ENCODE peak calls at places on chromosomes 12 and 14, in ten cellular contexts. B, W, A, U, X, G, L, K, V and F are unnamed samples.

GRCh38 chr12:82688619-82689018 is 1.9 kb downstream of the TMTC2 start:
- DNase-seq in B (no peak), W (no peak), A (no peak), U (peak; percentile 15), X (no peak), G (no peak), L (no peak), K (no peak), V (no peak), F (no peak)

GRCh38 chr12:34402228-34402898 is 380.1 kb downstream of the ALG10 start:
- DNase-seq in B (no peak), W (peak; percentile 11), A (no peak), U (no peak), X (peak; percentile 5), G (peak; percentile 56), L (no peak), K (peak; percentile 31), V (no peak), F (peak; percentile 1)

GRCh38 chr12:115227137-115227615 is 543.2 kb upstream of the TBX3 start:
- DNase-seq in B (no peak), W (no peak), A (peak; percentile 92), U (no peak), X (no peak), G (no peak), L (no peak), K (no peak), V (peak; percentile 75), F (no peak)

GRCh38 chr14:50846171-50846880 is 15.4 kb upstream of the NIN start:
- DNase-seq in B (no peak), W (no peak), A (peak; percentile 92), U (no peak), X (no peak), G (no peak), L (no peak), K (no peak), V (no peak), F (no peak)

GRCh38 chr12:90038290-90038689 is 329.7 kb upstream of the ATP2B1 start:
- DNase-seq in B (no peak), W (no peak), A (no peak), U (no peak), X (no peak), G (no peak), L (no peak), K (no peak), V (no peak), F (no peak)

GRCh38 chr12:28024231-28024995 is 51.9 kb upstream of the PTHLH start:
- DNase-seq in B (no peak), W (no peak), A (peak; percentile 92), U (no peak), X (no peak), G (no peak), L (no peak), K (no peak), V (no peak), F (no peak)

GRCh38 chr12:68809190-68810026 is 1.4 kb downstream of the MDM2 start:
- DNase-seq in B (no peak), W (no peak), A (no peak), U (no peak), X (no peak), G (no peak), L (no peak), K (no peak), V (no peak), F (no peak)

GRCh38 chr12:115636546-115636945 is 640.9 kb downstream of the MED13L start:
- DNase-seq in B (no peak), W (no peak), A (no peak), U (no peak), X (no peak), G (no peak), L (no peak), K (no peak), V (no peak), F (no peak)

GRCh38 chr12:92845320-92845719 is 83.8 kb downstream of the EEA1 start:
- DNase-seq in B (no peak), W (no peak), A (no peak), U (no peak), X (no peak), G (no peak), L (no peak), K (no peak), V (no peak), F (no peak)

GRCh38 chr14:94047581-94047980 is 21.4 kb downstream of the OTUB2 start:
- DNase-seq in B (no peak), W (no peak), A (no peak), U (no peak), X (peak; percentile 5), G (no peak), L (no peak), K (no peak), V (no peak), F (no peak)

GRCh38 chr12:30067156-30067555 is 283.4 kb upstream of the TMTC1 start:
- DNase-seq in B (no peak), W (no peak), A (peak; percentile 36), U (no peak), X (no peak), G (no peak), L (no peak), K (no peak), V (no peak), F (no peak)

GRCh38 chr14:75279153-75279738 is 618 bp downstream of the FOS start:
- DNase-seq in B (no peak), W (peak; percentile 74), A (peak; percentile 83), U (peak; percentile 61), X (peak; percentile 75), G (peak; percentile 92), L (no peak), K (peak; percentile 84), V (no peak), F (peak; percentile 77)

GRCh38 chr14:95530461-95531170 is 4.2 kb upstream of the GLRX5 start:
- DNase-seq in B (no peak), W (no peak), A (no peak), U (no peak), X (no peak), G (no peak), L (no peak), K (no peak), V (no peak), F (no peak)

GRCh38 chr14:34682787-34683321 is 31.5 kb downstream of the CFL2 start:
- DNase-seq in B (no peak), W (no peak), A (no peak), U (no peak), X (no peak), G (no peak), L (peak; percentile 65), K (no peak), V (no peak), F (no peak)

GRCh38 chr12:93279849-93280412 is 97.8 kb upstream of the NUDT4 start:
- DNase-seq in B (no peak), W (no peak), A (peak; percentile 37), U (peak; percentile 37), X (no peak), G (no peak), L (no peak), K (no peak), V (no peak), F (no peak)

GRCh38 chr14:20682127-20682434 is 2.3 kb upstream of the RNASE4 start:
- DNase-seq in B (no peak), W (no peak), A (no peak), U (no peak), X (no peak), G (no peak), L (no peak), K (no peak), V (no peak), F (no peak)

GRCh38 chr14:20680363-20680762 is 4.0 kb upstream of the RNASE4 start:
- DNase-seq in B (no peak), W (no peak), A (no peak), U (no peak), X (no peak), G (no peak), L (no peak), K (no peak), V (no peak), F (no peak)

GRCh38 chr14:20681348-20682126 is 2.8 kb upstream of the RNASE4 start:
- DNase-seq in B (peak; percentile 21), W (peak; percentile 84), A (peak; percentile 87), U (peak; percentile 91), X (peak; percentile 84), G (peak; percentile 85), L (peak; percentile 83), K (peak; percentile 86), V (peak; percentile 95), F (peak; percentile 91)

GRCh38 chr14:20680843-20681347 is 3.5 kb upstream of the RNASE4 start:
- DNase-seq in B (peak; percentile 18), W (no peak), A (no peak), U (no peak), X (no peak), G (no peak), L (no peak), K (no peak), V (no peak), F (no peak)

GRCh38 chr14:20679907-20680306 is 4.5 kb upstream of the RNASE4 start:
- DNase-seq in B (no peak), W (no peak), A (peak; percentile 37), U (peak; percentile 46), X (no peak), G (no peak), L (peak; percentile 23), K (peak; percentile 64), V (peak; percentile 52), F (no peak)
- H3K27ac ChIP-seq in B (no peak overlapping the region), W (no peak overlapping the region), A (no peak overlapping the region), U (no peak overlapping the region), X (no peak overlapping the region), G (no peak overlapping the region), L (no peak overlapping the region), K (no peak overlapping the region), V (peak overlapping the region; percentile 69), F (no peak overlapping the region)

DNA sequence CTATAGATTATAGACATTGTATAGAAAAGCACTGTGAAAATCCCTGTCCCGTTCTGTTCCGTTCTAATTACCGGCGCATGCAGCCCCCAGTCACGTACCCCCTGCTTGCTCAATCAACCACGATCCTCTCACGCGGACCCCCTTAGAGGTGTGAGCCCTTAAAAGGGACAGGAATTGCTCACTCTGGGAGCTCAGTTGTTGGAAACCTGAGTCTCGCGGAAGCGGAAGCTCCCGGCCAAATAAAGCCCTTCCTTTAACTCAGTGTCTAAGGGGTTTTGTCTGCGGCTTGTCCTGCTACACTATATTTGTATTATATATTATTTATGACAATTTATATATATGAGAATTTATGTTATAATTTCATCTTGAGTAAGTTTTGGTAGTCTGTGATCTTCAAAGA is 213.6 kb upstream of the AMIGO2 start:
- DNase-seq in B (no peak), W (no peak), A (no peak), U (no peak), X (no peak), G (no peak), L (no peak), K (no peak), V (no peak), F (no peak)
- TF ChIP-seq CTCF in B (no peak), W (no peak), A (no peak), U (no peak), X (no peak), G (no peak), L (no peak), K (no peak), V (no peak), F (no peak)

GRCh38 chr12:95851609-95852008 is 7.1 kb upstream of the SNRPF start:
- DNase-seq in B (no peak), W (no peak), A (no peak), U (no peak), X (no peak), G (no peak), L (no peak), K (no peak), V (no peak), F (no peak)
- H3K27ac ChIP-seq in B (no peak overlapping the region), W (no peak overlapping the region), A (no peak overlapping the region), U (no peak overlapping the region), X (no peak overlapping the region), G (no peak overlapping the region), L (no peak overlapping the region), K (no peak overlapping the region), V (no peak overlapping the region), F (no peak overlapping the region)

GRCh38 chr14:89574420-89574819 is 157.4 kb upstream of the FOXN3 start:
- DNase-seq in B (no peak), W (no peak), A (no peak), U (no peak), X (no peak), G (no peak), L (no peak), K (no peak), V (no peak), F (no peak)
- TF ChIP-seq CTCF in B (no peak), W (no peak), A (no peak), U (no peak), X (no peak), G (no peak), L (no peak), K (no peak), V (no peak), F (no peak)